ENCODE peak calls at places on chromosomes 1 and 21, in ten cellular contexts. W, Y, U, I, G, Z, A, L, T and M are unnamed samples.

GRCh38 chr21:20443558-20444155 is 554.6 kb upstream of the NCAM2 start:
- DNase-seq in W (no peak), Y (no peak), U (no peak), I (no peak), G (no peak), Z (no peak), A (no peak), L (no peak), T (no peak), M (no peak)

GRCh38 chr21:46005481-46005881 is 23.9 kb downstream of the COL6A1 start:
- DNase-seq in W (no peak), Y (no peak), U (no peak), I (peak), G (no peak), Z (peak), A (peak), L (no peak), T (no peak), M (no peak)

GRCh38 chr1:29679316-29679715 is 443.0 kb downstream of the PTPRU start:
- DNase-seq in W (no peak), Y (no peak), U (no peak), I (no peak), G (no peak), Z (no peak), A (no peak), L (no peak), T (no peak), M (no peak)

GRCh38 chr21:26837539-26837938 is 7.7 kb downstream of the ADAMTS1 start:
- DNase-seq in W (no peak), Y (no peak), U (no peak), I (no peak), G (no peak), Z (no peak), A (no peak), L (no peak), T (no peak), M (no peak)

GRCh38 chr1:226064816-226065248 is 2.3 kb downstream of the H3-3A start:
- DNase-seq in W (peak), Y (peak), U (peak), I (peak), G (peak), Z (no peak), A (no peak), L (peak), T (no peak), M (peak)

GRCh38 chr1:85276290-85277026 is at the start of gene BCL10:
- DNase-seq in W (peak), Y (peak), U (peak), I (peak), G (peak), Z (peak), A (peak), L (peak), T (peak), M (peak)

GRCh38 chr1:182430263-182431068 is 19.5 kb upstream of the RGSL1 start:
- DNase-seq in W (no peak), Y (no peak), U (no peak), I (no peak), G (peak), Z (no peak), A (no peak), L (no peak), T (no peak), M (no peak)

GRCh38 chr1:48789903-48790302 is 13.2 kb upstream of the BEND5 start:
- DNase-seq in W (no peak), Y (no peak), U (no peak), I (no peak), G (no peak), Z (no peak), A (no peak), L (no peak), T (no peak), M (no peak)

GRCh38 chr1:211305044-211305443 is 21.6 kb upstream of the TRAF5 start:
- DNase-seq in W (no peak), Y (peak), U (no peak), I (no peak), G (peak), Z (no peak), A (no peak), L (peak), T (no peak), M (peak)

GRCh38 chr1:39370602-39371001 is 120.8 kb upstream of the BMP8A start:
- DNase-seq in W (no peak), Y (no peak), U (no peak), I (no peak), G (no peak), Z (no peak), A (no peak), L (no peak), T (no peak), M (no peak)

GRCh38 chr1:168879906-168880734 is 151.1 kb upstream of the DPT start:
- DNase-seq in W (peak), Y (peak), U (no peak), I (peak), G (no peak), Z (peak), A (peak), L (no peak), T (no peak), M (no peak)

GRCh38 chr1:178768423-178768822 is 43.4 kb downstream of the RALGPS2 start:
- DNase-seq in W (no peak), Y (peak), U (no peak), I (no peak), G (no peak), Z (no peak), A (no peak), L (peak), T (no peak), M (peak)

GRCh38 chr1:18282851-18283600 is 175.4 kb downstream of the IGSF21 start:
- DNase-seq in W (no peak), Y (no peak), U (no peak), I (no peak), G (no peak), Z (no peak), A (no peak), L (no peak), T (no peak), M (no peak)

GRCh38 chr1:186930248-186930647 is 101.5 kb downstream of the PLA2G4A start:
- DNase-seq in W (no peak), Y (no peak), U (no peak), I (no peak), G (peak), Z (no peak), A (no peak), L (peak), T (no peak), M (no peak)

GRCh38 chr1:180270767-180271639 is 40.9 kb downstream of the LHX4 start:
- DNase-seq in W (peak), Y (peak), U (no peak), I (peak), G (peak), Z (no peak), A (peak), L (peak), T (no peak), M (peak)

GRCh38 chr1:54404939-54405880 is 984 bp downstream of the SSBP3 start:
- DNase-seq in W (peak), Y (peak), U (peak), I (peak), G (no peak), Z (peak), A (peak), L (no peak), T (peak), M (no peak)

GRCh38 chr1:91511386-91511785 is 10.7 kb downstream of the CDC7 start:
- DNase-seq in W (no peak), Y (peak), U (no peak), I (no peak), G (peak), Z (no peak), A (no peak), L (peak), T (no peak), M (peak)

GRCh38 chr1:36752891-36753361 is 270.2 kb upstream of the CSF3R start:
- DNase-seq in W (no peak), Y (no peak), U (no peak), I (no peak), G (no peak), Z (no peak), A (no peak), L (no peak), T (no peak), M (no peak)

GRCh38 chr1:1120866-1121563 is 5.1 kb upstream of the C1orf159 start:
- DNase-seq in W (no peak), Y (no peak), U (no peak), I (peak), G (no peak), Z (no peak), A (peak), L (no peak), T (no peak), M (no peak)

GRCh38 chr1:177216587-177217202 is 45.9 kb downstream of the BRINP2 start:
- DNase-seq in W (no peak), Y (no peak), U (no peak), I (no peak), G (no peak), Z (no peak), A (no peak), L (no peak), T (no peak), M (no peak)

GRCh38 chr1:206557636-206558473 is 50.5 kb downstream of the RASSF5 start:
- DNase-seq in W (no peak), Y (no peak), U (no peak), I (no peak), G (no peak), Z (no peak), A (no peak), L (no peak), T (no peak), M (no peak)

GRCh38 chr1:203631946-203632345 is 5.3 kb downstream of the ATP2B4 start:
- DNase-seq in W (no peak), Y (no peak), U (no peak), I (no peak), G (no peak), Z (no peak), A (no peak), L (no peak), T (no peak), M (no peak)
- TF ChIP-seq CTCF in W (no peak), Y (no peak), U (no peak), I (no peak), G (no peak), Z (no peak), A (no peak), L (no peak), T (no peak), M (no peak)

DNA sequence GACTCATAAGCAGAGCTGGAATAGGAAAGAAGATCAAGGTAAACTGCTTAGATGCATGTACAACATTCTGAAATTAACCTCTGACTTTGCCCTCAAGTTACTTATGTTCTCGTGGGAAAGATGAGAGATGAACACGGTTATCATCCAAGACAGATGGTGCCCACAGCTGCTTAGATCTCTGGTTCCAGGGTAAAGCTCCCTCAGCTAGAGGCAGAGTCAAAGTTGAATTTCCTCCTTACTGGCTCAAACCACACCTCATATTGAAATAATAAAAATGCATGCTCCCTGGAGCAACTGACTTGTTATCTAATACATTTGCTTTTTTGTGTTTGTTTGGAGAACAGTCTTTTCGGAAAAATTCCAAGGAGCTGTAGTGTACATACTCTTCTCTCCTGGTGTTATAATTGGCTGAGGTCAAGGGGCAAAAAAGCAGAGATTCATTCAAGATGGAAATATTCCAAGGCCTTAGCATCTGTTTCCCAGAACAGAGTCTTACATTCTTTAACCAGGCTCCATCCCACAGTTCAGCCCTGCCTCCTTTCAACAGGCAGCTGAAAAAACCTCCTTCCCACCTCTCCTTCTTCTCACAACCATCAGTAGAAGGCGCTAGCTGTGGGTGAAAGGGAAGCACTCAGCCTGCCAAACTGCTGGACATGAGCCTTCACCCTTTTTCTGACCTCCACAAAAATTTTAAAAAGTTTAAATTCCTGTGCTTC is 43.6 kb upstream of the FMO2 start:
- DNase-seq in W (peak), Y (no peak), U (no peak), I (peak), G (peak), Z (peak), A (no peak), L (peak), T (no peak), M (peak)
- TF ChIP-seq CTCF in W (no peak), Y (no peak), U (no peak), I (no peak), G (peak), Z (no peak), A (no peak), L (peak), T (no peak), M (peak)

GRCh38 chr1:23801876-23802275 is 1.3 kb upstream of the GALE start:
- DNase-seq in W (no peak), Y (no peak), U (no peak), I (peak), G (no peak), Z (no peak), A (peak), L (no peak), T (no peak), M (no peak)

GRCh38 chr1:23803674-23804073 is 3.1 kb upstream of the GALE start:
- DNase-seq in W (no peak), Y (no peak), U (no peak), I (no peak), G (no peak), Z (no peak), A (peak), L (no peak), T (no peak), M (no peak)

GRCh38 chr1:23805025-23805424 is 4.5 kb upstream of the GALE start:
- DNase-seq in W (no peak), Y (no peak), U (no peak), I (no peak), G (no peak), Z (no peak), A (peak), L (no peak), T (no peak), M (no peak)

GRCh38 chr1:23801338-23801748 is 789 bp upstream of the GALE start:
- DNase-seq in W (peak), Y (peak), U (no peak), I (peak), G (no peak), Z (no peak), A (peak), L (no peak), T (no peak), M (no peak)

GRCh38 chr1:23804183-23804582 is 3.6 kb upstream of the GALE start:
- DNase-seq in W (no peak), Y (no peak), U (no peak), I (no peak), G (no peak), Z (no peak), A (peak), L (no peak), T (no peak), M (no peak)
- TF ChIP-seq CTCF in W (no peak), Y (no peak), U (no peak), I (no peak), G (peak), Z (no peak), A (no peak), L (peak), T (peak), M (peak)

GRCh38 chr1:30915491-30916230 is 7.1 kb upstream of the SDC3 start:
- DNase-seq in W (peak), Y (no peak), U (no peak), I (peak), G (no peak), Z (no peak), A (no peak), L (no peak), T (no peak), M (no peak)

GRCh38 chr1:30914931-30915330 is 6.4 kb upstream of the SDC3 start:
- DNase-seq in W (no peak), Y (no peak), U (no peak), I (peak), G (no peak), Z (no peak), A (peak), L (no peak), T (no peak), M (no peak)

GRCh38 chr1:30916296-30916695 is 7.7 kb upstream of the SDC3 start:
- DNase-seq in W (peak), Y (no peak), U (no peak), I (peak), G (no peak), Z (no peak), A (no peak), L (no peak), T (no peak), M (no peak)

GRCh38 chr1:30920827-30921226 is 12.3 kb upstream of the SDC3 start:
- DNase-seq in W (no peak), Y (peak), U (no peak), I (no peak), G (no peak), Z (no peak), A (no peak), L (no peak), T (no peak), M (no peak)

GRCh38 chr1:30919025-30919881 is 10.7 kb upstream of the SDC3 start:
- DNase-seq in W (no peak), Y (peak), U (no peak), I (no peak), G (peak), Z (no peak), A (no peak), L (peak), T (no peak), M (peak)
- TF ChIP-seq CTCF in W (no peak), Y (no peak), U (no peak), I (no peak), G (peak), Z (no peak), A (no peak), L (peak), T (no peak), M (no peak)

GRCh38 chr1:208204779-208205178 is 39.4 kb downstream of the PLXNA2 start:
- DNase-seq in W (no peak), Y (no peak), U (no peak), I (no peak), G (no peak), Z (no peak), A (no peak), L (no peak), T (no peak), M (no peak)
- TF ChIP-seq CTCF in W (no peak), Y (no peak), U (no peak), I (no peak), G (no peak), Z (no peak), A (no peak), L (no peak), T (no peak), M (peak)

GRCh38 chr1:77659879-77660593 is 22.4 kb downstream of the ZZZ3 start:
- DNase-seq in W (no peak), Y (no peak), U (no peak), I (no peak), G (no peak), Z (no peak), A (no peak), L (no peak), T (no peak), M (no peak)

GRCh38 chr1:77652970-77653516 is 29.4 kb downstream of the ZZZ3 start:
- DNase-seq in W (no peak), Y (no peak), U (no peak), I (no peak), G (no peak), Z (no peak), A (no peak), L (no peak), T (no peak), M (no peak)

GRCh38 chr1:77658271-77658670 is 24.2 kb downstream of the ZZZ3 start:
- DNase-seq in W (no peak), Y (no peak), U (no peak), I (no peak), G (no peak), Z (no peak), A (no peak), L (no peak), T (no peak), M (no peak)

GRCh38 chr1:77652179-77652745 is 30.2 kb downstream of the ZZZ3 start:
- DNase-seq in W (no peak), Y (no peak), U (no peak), I (no peak), G (peak), Z (no peak), A (no peak), L (peak), T (no peak), M (no peak)

GRCh38 chr1:77655431-77655974 is 27.0 kb downstream of the ZZZ3 start:
- DNase-seq in W (peak), Y (no peak), U (no peak), I (no peak), G (peak), Z (no peak), A (no peak), L (no peak), T (no peak), M (no peak)
- TF ChIP-seq CTCF in W (no peak), Y (no peak), U (no peak), I (no peak), G (no peak), Z (no peak), A (no peak), L (no peak), T (no peak), M (no peak)

GRCh38 chr1:108643492-108644333 is 17.2 kb downstream of the HENMT1 start:
- DNase-seq in W (peak), Y (peak), U (peak), I (peak), G (peak), Z (no peak), A (no peak), L (peak), T (no peak), M (peak)
- TF ChIP-seq CTCF in W (peak), Y (peak), U (peak), I (peak), G (peak), Z (peak), A (peak), L (peak), T (peak), M (peak)

GRCh38 chr1:11342677-11343076 is 69.7 kb downstream of the UBIAD1 start:
- DNase-seq in W (no peak), Y (no peak), U (no peak), I (no peak), G (no peak), Z (no peak), A (no peak), L (no peak), T (no peak), M (no peak)
- TF ChIP-seq CTCF in W (no peak), Y (no peak), U (no peak), I (no peak), G (no peak), Z (no peak), A (no peak), L (no peak), T (no peak), M (no peak)

GRCh38 chr1:113488576-113489177 is 98.4 kb downstream of the MAGI3 start:
- DNase-seq in W (no peak), Y (peak), U (peak), I (no peak), G (no peak), Z (no peak), A (no peak), L (no peak), T (no peak), M (no peak)
- TF ChIP-seq CTCF in W (no peak), Y (peak), U (peak), I (no peak), G (peak), Z (no peak), A (no peak), L (peak), T (no peak), M (no peak)